ENCODE peak calls at places on chromosomes 1 and 21, in five cellular contexts. N is left lung, O is fibroblast of lung, H is Caco-2, Z is endodermal cell. I is an unnamed sample.

GRCh38 chr1:200676829-200677228 is 7.1 kb upstream of the DDX59 start:
- DNase-seq in N (no peak), O (no peak), H (no peak), Z (no peak), I (no peak)

GRCh38 chr1:114901739-114902255 is 47.1 kb downstream of the SYCP1 start:
- DNase-seq in N (peak), O (no peak), H (no peak), Z (peak), I (peak)

GRCh38 chr21:37909936-37910335 is 6.3 kb downstream of the KCNJ6 start:
- DNase-seq in N (no peak), O (no peak), H (no peak), Z (no peak), I (no peak)

GRCh38 chr1:186002426-186002825 is 268.2 kb downstream of the HMCN1 start:
- DNase-seq in N (no peak), O (no peak), H (no peak), Z (no peak), I (no peak)

GRCh38 chr21:32726742-32727477 is 903 bp downstream of the SYNJ1 start:
- DNase-seq in N (no peak), O (peak), H (peak), Z (peak), I (no peak)

GRCh38 chr1:63189677-63190076 is 132.7 kb upstream of the FOXD3 start:
- DNase-seq in N (no peak), O (no peak), H (no peak), Z (peak), I (no peak)

GRCh38 chr1:153699116-153699515 is 20.6 kb downstream of the NPR1 start:
- DNase-seq in N (no peak), O (peak), H (no peak), Z (no peak), I (no peak)

GRCh38 chr1:58929667-58930325 is 145.9 kb upstream of the JUN start:
- DNase-seq in N (peak), O (peak), H (peak), Z (peak), I (no peak)

GRCh38 chr21:19523731-19524130 is 1120.1 kb upstream of the TMPRSS15 start:
- DNase-seq in N (no peak), O (no peak), H (no peak), Z (no peak), I (no peak)

GRCh38 chr21:31098576-31099005 is 60.3 kb upstream of the KRTAP19-8 start:
- DNase-seq in N (peak), O (peak), H (peak), Z (peak), I (peak)

GRCh38 chr1:156638596-156638995 is 3.3 kb upstream of the BCAN start:
- DNase-seq in N (no peak), O (no peak), H (no peak), Z (no peak), I (no peak)

GRCh38 chr1:12204140-12204539 is 25.7 kb upstream of the VPS13D start:
- DNase-seq in N (no peak), O (no peak), H (no peak), Z (peak), I (no peak)

GRCh38 chr1:17502326-17502778 is 37.1 kb upstream of the ARHGEF10L start:
- DNase-seq in N (peak), O (peak), H (peak), Z (peak), I (peak)

GRCh38 chr1:29513357-29513756 is 277.0 kb downstream of the PTPRU start:
- DNase-seq in N (no peak), O (peak), H (peak), Z (peak), I (no peak)

GRCh38 chr1:229127301-229127700 is 143.6 kb upstream of the RAB4A start:
- DNase-seq in N (no peak), O (peak), H (no peak), Z (no peak), I (no peak)

GRCh38 chr1:192809286-192810252 is 730 bp downstream of the RGS2 start:
- DNase-seq in N (peak), O (peak), H (peak), Z (no peak), I (peak)

GRCh38 chr1:238690415-238690814 is 696.0 kb upstream of the CHRM3 start:
- DNase-seq in N (no peak), O (peak), H (no peak), Z (no peak), I (no peak)

GRCh38 chr1:43256675-43257570 is 12.9 kb upstream of the TMEM125 start:
- DNase-seq in N (no peak), O (no peak), H (no peak), Z (no peak), I (no peak)

GRCh38 chr1:12448746-12449177 is 169.2 kb downstream of the DHRS3 start:
- DNase-seq in N (no peak), O (peak), H (no peak), Z (peak), I (no peak)

GRCh38 chr21:42092805-42093590 is 21.9 kb downstream of the UMODL1 start:
- DNase-seq in N (peak), O (peak), H (no peak), Z (no peak), I (no peak)

GRCh38 chr1:1304331-1305299 is 3.1 kb downstream of the ACAP3 start:
- DNase-seq in N (no peak), O (peak), H (peak), Z (peak), I (peak)

GRCh38 chr1:183218039-183218618 is 32.1 kb downstream of the LAMC2 start:
- DNase-seq in N (no peak), O (no peak), H (no peak), Z (no peak), I (peak)

GRCh38 chr1:18870325-18870865 is 10.9 kb upstream of the TAS1R2 start:
- DNase-seq in N (no peak), O (no peak), H (no peak), Z (no peak), I (no peak)

GRCh38 chr1:239260779-239261286 is 125.5 kb upstream of the CHRM3 start:
- DNase-seq in N (no peak), O (no peak), H (no peak), Z (no peak), I (no peak)

DNA sequence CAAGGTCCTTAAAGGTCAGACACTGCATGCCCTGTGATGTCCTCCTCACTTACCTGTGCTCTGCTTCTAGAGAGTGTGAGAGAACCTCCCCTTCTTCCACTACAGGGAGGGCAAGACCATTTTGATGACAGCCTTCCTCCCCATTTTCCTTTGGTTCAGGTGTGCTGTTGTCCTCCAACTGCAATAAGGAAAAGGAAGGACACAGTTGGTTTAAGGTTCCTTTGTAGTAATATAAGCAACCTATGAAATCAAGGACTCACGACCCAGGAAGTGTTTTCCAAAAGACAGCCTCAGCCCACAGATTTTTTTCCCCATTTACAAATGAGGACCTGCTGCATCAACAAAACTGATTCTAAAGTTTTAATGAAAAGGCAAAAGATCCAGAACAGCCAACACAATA is 6.6 kb upstream of the CCDC17 start:
- DNase-seq in N (no peak), O (no peak), H (no peak), Z (no peak), I (no peak)
- H3K4me3 ChIP-seq in N (no peak), O (no peak), H (no peak), Z (no peak), I (no peak)

DNA sequence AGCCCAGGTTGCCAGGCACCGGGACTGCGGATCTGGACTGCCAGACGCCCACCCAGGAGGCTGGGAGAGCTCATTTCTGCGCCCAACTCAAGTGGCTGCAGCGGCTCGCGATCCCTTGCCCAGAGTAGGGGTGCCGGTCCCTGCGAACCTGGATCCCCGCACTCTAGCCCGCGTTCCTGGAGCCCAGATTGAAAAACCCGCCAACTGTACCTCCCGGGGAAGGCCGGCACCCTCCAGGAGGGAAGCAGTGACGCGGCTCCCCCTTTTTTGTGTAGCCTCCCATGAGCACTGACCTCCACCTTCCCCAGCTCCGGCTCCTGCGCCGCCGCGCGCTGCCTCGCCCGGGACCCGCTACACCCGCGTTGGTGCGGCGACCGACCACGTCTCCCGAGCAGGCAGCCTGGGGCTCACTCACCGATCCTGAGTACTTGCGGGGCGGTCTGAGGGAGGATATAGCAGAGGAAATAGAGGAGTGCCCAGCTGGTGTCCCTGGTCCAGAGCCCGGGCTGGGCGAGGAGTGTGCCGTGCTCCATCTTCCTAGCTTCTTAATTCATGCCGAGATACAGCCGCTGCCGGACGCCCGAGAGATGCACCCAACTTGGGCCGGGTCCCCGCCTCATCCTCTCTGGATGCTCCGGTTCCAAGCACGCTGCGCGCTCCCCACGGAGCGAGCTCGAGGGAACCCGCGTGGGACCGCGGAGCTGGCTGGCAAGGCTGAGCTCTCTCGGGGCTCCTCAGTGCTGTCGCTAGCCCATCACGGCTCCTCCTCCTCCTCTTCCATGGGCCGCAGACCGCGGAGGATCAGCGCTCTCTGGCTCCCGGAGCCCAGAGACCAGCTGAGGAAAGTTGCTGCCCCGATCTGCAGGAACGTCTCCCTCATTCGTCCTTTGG is 583 bp downstream of the GRIK1 start:
- DNase-seq in N (peak), O (peak), H (no peak), Z (peak), I (peak)
- H3K4me3 ChIP-seq in N (no peak), O (peak), H (no peak), Z (peak), I (peak)

GRCh38 chr21:21714396-21714795 is 716.2 kb downstream of the NCAM2 start:
- DNase-seq in N (no peak), O (peak), H (no peak), Z (no peak), I (no peak)

GRCh38 chr21:21712761-21713558 is 714.8 kb downstream of the NCAM2 start:
- DNase-seq in N (no peak), O (peak), H (no peak), Z (no peak), I (no peak)

DNA sequence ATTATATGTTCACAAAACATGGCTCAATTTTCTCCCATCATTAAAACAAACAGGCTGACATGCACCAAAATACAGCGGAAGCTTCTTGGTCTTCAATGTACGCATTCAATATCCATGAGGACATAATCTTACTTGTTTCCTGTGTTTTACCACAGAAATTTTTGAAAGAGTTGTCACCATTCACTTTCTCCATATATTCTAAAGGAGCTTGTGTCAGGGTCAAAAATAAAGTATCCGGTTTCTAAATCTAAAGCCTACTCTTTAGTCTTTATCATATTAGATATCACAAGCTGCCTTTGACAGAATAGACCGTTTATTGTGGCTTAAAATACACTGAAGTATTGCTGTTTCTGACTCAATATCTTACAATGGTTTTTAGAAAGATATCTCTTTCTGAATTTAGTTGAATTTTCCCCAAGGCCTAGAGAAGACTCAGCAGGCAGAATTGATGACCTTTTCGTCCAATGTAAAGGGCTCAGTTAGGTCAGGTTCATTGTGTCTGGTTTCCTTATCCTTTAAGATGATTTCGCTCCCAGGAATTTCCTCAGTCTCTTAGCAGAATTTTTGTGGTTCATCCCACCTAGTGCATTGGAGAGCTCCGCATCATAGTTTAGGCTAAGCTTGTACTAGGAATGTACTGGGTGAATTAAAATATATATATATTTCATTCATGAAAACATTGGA is 717.2 kb downstream of the NCAM2 start:
- DNase-seq in N (no peak), O (peak), H (no peak), Z (no peak), I (no peak)
- H3K4me3 ChIP-seq in N (no peak), O (no peak), H (no peak), Z (no peak), I (no peak)

DNA sequence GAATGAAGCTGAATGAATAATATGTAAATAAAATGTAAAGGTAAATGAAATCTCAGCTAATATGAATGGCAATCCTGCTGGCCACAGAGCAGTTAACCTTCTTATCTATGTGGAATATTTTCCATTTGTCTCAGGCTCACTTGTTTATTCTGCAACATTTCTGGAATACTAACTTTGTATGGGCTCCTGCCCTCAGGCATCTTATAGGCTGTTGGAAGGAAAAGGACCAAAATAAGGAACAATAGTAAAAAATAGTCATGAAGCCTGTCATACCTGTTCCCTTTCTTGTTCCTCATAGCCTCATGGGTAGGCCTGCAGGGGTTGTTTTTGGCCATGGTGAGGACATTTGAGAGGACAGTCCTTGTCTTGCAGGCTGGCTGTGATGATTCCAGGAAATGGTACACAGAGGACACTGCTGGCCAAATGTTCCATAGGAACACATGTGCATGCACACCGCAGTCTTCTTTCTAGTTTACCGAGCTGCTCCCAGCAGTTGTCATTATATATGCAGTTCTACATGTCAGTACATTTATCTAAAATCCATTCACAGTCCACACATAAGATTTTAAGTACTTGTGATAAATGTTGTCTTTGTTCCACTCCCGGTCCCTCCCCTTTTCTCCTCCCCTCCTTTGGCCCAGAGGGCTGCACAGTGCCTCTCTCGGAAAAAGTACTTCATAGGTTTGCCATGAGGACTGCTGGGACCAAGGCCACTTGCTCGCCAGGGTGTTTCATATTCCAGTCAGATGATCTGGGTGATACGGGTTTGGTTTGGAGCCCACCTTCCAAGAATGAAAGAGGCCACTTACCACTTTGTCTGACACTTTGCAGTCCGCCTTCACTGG is 15.2 kb upstream of the KCNQ4 start:
- DNase-seq in N (no peak), O (no peak), H (no peak), Z (no peak), I (no peak)
- H3K4me3 ChIP-seq in N (no peak), O (no peak), H (no peak), Z (no peak), I (no peak)

GRCh38 chr21:43866233-43866632 is 1.2 kb downstream of the AGPAT3 start:
- DNase-seq in N (peak), O (peak), H (no peak), Z (peak), I (peak)

GRCh38 chr21:43867332-43867703 is 2.3 kb downstream of the AGPAT3 start:
- DNase-seq in N (no peak), O (no peak), H (no peak), Z (no peak), I (no peak)

GRCh38 chr21:43868461-43868860 is 3.4 kb downstream of the AGPAT3 start:
- DNase-seq in N (peak), O (no peak), H (no peak), Z (no peak), I (no peak)

GRCh38 chr21:43866659-43867331 is 1.8 kb downstream of the AGPAT3 start:
- DNase-seq in N (peak), O (no peak), H (peak), Z (no peak), I (no peak)

DNA sequence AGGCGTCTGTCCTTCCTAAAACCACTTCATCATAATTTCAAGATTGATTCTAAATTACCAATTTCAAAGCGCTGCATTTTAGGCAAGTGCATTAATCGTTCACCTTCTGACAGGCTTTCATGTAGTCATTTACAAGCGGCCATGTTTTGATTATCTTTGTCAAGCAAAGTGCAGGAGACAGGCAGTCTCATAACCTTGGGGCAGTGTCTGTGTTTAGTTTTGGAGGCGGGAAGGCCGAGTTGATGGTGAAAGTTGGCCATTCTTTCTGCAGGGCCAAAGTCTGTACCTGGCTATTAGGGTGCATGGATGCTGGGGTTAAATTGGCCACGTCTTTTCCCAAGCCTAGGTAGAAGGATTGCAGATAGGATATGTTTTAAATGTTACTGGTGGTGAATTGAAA is 2.9 kb downstream of the AGPAT3 start:
- DNase-seq in N (no peak), O (no peak), H (no peak), Z (no peak), I (no peak)
- H3K4me3 ChIP-seq in N (no peak), O (no peak), H (peak), Z (no peak), I (no peak)

GRCh38 chr1:179155615-179156014 is 73.7 kb downstream of the TOR3A start:
- DNase-seq in N (no peak), O (no peak), H (no peak), Z (no peak), I (no peak)
- H3K4me3 ChIP-seq in N (no peak), O (no peak), H (no peak), Z (no peak), I (no peak)

DNA sequence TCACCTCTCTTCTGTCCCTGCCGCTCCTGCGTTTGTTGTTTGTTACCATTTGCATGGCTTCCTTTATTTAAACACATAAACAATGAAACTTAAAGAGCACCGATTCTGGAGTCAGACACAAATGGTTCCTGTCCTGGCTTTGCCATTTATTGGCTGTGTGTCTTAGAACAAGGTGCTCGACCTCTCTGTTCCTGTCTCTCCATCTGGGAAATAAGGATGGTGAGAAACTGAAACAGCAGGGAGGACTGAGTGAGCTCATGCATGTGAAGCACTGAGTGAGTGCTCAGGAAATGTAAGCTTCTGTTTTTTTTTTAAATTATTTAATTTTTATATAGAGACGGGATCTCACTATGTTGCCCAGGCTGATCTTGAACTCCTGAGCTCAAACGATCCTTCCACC is 148.2 kb upstream of the WNT4 start:
- DNase-seq in N (no peak), O (no peak), H (no peak), Z (no peak), I (no peak)
- H3K4me3 ChIP-seq in N (no peak), O (no peak), H (no peak), Z (no peak), I (no peak)

I was measured in aorta.